ENCODE peak calls at places on chromosomes 4 and X, in ten cellular contexts. H, U, J, W, K, B, X, D, Z and V are unnamed samples.

GRCh38 chr4:38675167-38676121 is 11.4 kb downstream of the KLF3 start:
- DNase-seq in H (peak; percentile 55), U (peak; percentile 8), J (peak; percentile 90), W (peak; percentile 71), K (peak; percentile 72), B (peak; percentile 83), X (peak; percentile 89), D (peak; percentile 63), Z (peak; percentile 87), V (peak; percentile 81)

GRCh38 chr4:140256941-140257340 is 103.0 kb upstream of the MAML3 start:
- DNase-seq in H (no peak), U (no peak), J (no peak), W (no peak), K (no peak), B (no peak), X (no peak), D (no peak), Z (no peak), V (no peak)

GRCh38 chrX:47481160-47481559 is 1.9 kb downstream of the ZNF41 start:
- DNase-seq in H (no peak), U (no peak), J (no peak), W (no peak), K (no peak), B (no peak), X (no peak), D (no peak), Z (no peak), V (no peak)

GRCh38 chr4:91961504-91961903 is 342.3 kb upstream of the GRID2 start:
- DNase-seq in H (no peak), U (no peak), J (peak; percentile 25), W (no peak), K (no peak), B (no peak), X (no peak), D (no peak), Z (no peak), V (peak; percentile 5)

GRCh38 chrX:53239474-53239873 is 14.5 kb upstream of the KDM5C start:
- DNase-seq in H (no peak), U (no peak), J (no peak), W (no peak), K (no peak), B (peak; percentile 22), X (no peak), D (no peak), Z (peak; percentile 29), V (no peak)

GRCh38 chr4:155675709-155676429 is 9.2 kb downstream of the GUCY1A1 start:
- DNase-seq in H (no peak), U (no peak), J (peak; percentile 39), W (no peak), K (no peak), B (no peak), X (no peak), D (no peak), Z (peak; percentile 46), V (peak; percentile 17)

GRCh38 chr4:186930024-186930423 is 206.4 kb upstream of the FAT1 start:
- DNase-seq in H (no peak), U (no peak), J (no peak), W (no peak), K (no peak), B (no peak), X (no peak), D (no peak), Z (no peak), V (no peak)

GRCh38 chr4:168586926-168587325 is 90.1 kb downstream of the PALLD start:
- DNase-seq in H (no peak), U (no peak), J (no peak), W (no peak), K (no peak), B (no peak), X (no peak), D (no peak), Z (no peak), V (no peak)

GRCh38 chr4:121034010-121034409 is 38.3 kb downstream of the NDNF start:
- DNase-seq in H (no peak), U (no peak), J (peak; percentile 77), W (no peak), K (no peak), B (no peak), X (no peak), D (no peak), Z (no peak), V (peak; percentile 42)

GRCh38 chr4:59608466-59608865 is 1591.7 kb upstream of the ADGRL3 start:
- DNase-seq in H (peak; percentile 17), U (no peak), J (no peak), W (no peak), K (no peak), B (no peak), X (no peak), D (no peak), Z (peak; percentile 13), V (no peak)

GRCh38 chrX:129006491-129006890 is 516.8 kb downstream of the SMARCA1 start:
- DNase-seq in H (no peak), U (no peak), J (no peak), W (no peak), K (no peak), B (no peak), X (no peak), D (no peak), Z (no peak), V (no peak)

DNA sequence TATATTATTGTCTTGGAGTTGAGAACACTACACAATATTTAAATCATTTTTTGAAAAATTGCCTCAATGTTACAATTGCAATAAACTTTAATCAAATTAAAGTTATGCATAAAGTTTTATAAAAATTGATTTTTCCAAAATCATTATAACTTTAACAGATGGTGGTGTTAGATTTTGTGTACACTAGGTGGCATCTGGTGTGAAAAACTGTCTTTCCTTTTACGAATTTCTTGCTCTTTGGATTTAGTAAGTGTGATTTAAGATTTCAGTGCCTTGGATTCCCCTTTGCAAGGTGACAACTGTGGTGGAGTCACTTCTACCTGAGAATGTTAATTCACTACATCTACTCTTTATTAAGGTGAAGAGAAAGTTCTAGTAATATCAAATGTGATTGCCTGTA is 91.6 kb downstream of the AREG start:
- DNase-seq in H (peak; percentile 11), U (no peak), J (peak; percentile 56), W (no peak), K (no peak), B (no peak), X (no peak), D (no peak), Z (peak; percentile 46), V (peak; percentile 29)
- TF ChIP-seq CTCF in H (peak; percentile 45), U (peak; percentile 30), J (peak; percentile 42), W (no peak), K (peak; percentile 14), B (peak; percentile 17), X (peak; percentile 42), D (no peak), Z (peak; percentile 61), V (peak; percentile 36)

DNA sequence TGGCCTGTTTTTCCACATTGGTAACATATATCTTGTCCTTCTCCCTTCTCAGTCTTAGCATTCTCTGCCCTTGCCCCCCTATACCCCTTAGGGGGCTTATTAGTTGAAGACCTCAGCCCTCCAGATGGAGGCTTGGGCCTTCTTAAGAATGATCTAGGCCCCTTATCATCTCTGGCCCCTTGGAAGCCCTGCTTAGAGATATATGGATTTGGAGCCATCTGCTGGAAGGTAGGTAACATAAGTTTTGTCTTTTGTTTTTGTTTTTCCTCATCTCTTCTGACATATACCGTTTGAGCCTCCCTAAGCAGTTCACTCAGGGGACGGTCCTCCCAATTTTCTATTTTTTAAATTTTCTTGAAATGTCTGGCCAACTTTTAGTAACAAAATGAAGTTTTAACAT is 48.3 kb upstream of the NAP1L2 start:
- DNase-seq in H (no peak), U (no peak), J (no peak), W (peak; percentile 4), K (no peak), B (no peak), X (no peak), D (no peak), Z (peak; percentile 38), V (peak; percentile 0)
- TF ChIP-seq CTCF in H (no peak), U (peak; percentile 7), J (no peak), W (peak; percentile 30), K (no peak), B (no peak), X (peak; percentile 47), D (no peak), Z (peak; percentile 60), V (peak; percentile 20)

DNA sequence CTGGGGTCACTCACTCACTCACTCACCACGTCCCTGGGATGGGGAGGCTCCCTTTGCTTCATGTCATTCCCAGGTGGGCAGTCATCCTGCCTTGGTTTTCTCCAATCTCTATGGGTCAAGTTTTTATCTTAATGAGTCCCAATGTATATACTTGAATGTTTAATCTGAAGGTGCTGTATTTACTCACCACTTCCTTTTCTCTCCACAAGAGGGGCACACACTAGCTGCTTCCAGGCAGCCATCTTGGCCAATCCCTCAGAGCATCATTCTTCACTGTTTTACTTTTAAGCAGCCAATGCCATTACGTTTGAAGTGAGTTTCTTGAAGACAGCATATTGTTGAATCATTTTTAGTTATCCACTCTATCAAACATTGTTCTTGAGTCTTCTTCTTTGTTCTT is 153.4 kb upstream of the ARSJ start:
- DNase-seq in H (no peak), U (no peak), J (peak; percentile 10), W (no peak), K (no peak), B (no peak), X (no peak), D (no peak), Z (peak; percentile 20), V (peak; percentile 15)
- TF ChIP-seq CTCF in H (no peak), U (no peak), J (peak; percentile 31), W (no peak), K (peak; percentile 32), B (peak; percentile 56), X (peak; percentile 56), D (no peak), Z (peak; percentile 50), V (peak; percentile 34)

GRCh38 chrX:69503228-69503834 is 795 bp upstream of the NALF2 start:
- DNase-seq in H (no peak), U (no peak), J (peak; percentile 54), W (no peak), K (no peak), B (no peak), X (no peak), D (no peak), Z (no peak), V (no peak)

GRCh38 chrX:69505772-69506616 is 1.9 kb downstream of the NALF2 start:
- DNase-seq in H (no peak), U (no peak), J (no peak), W (no peak), K (no peak), B (peak; percentile 4), X (no peak), D (no peak), Z (no peak), V (peak; percentile 6)

GRCh38 chrX:69504626-69505612 is 793 bp downstream of the NALF2 start:
- DNase-seq in H (no peak), U (no peak), J (no peak), W (no peak), K (no peak), B (no peak), X (no peak), D (no peak), Z (no peak), V (no peak)

GRCh38 chrX:69503835-69504625 is at the start of gene NALF2:
- DNase-seq in H (peak; percentile 14), U (no peak), J (peak; percentile 67), W (peak; percentile 55), K (no peak), B (peak; percentile 74), X (peak; percentile 55), D (no peak), Z (peak; percentile 50), V (peak; percentile 49)

DNA sequence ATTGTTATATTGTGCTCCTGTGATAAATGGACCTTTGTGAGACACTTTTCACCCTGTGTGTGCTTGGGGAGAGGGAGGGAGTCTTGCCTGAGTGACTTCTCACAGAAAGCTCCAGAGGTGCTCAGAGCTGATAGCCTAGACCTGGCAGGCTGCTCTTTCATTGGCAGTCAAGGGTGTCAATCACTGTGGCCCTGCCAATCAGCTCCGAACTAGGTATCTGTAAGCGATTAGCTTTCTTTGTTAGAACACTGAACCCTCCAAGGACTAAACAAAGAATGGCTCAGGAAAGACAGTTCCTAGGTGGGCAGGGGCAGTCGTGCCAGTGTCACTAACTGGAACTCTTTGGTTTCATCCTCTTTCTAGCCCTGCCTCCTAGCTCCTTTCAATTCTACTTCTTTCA is 2.7 kb upstream of the NALF2 start:
- DNase-seq in H (no peak), U (no peak), J (peak; percentile 20), W (no peak), K (no peak), B (peak; percentile 8), X (peak; percentile 34), D (no peak), Z (peak; percentile 7), V (peak; percentile 11)
- TF ChIP-seq CTCF in H (no peak), U (no peak), J (no peak), W (no peak), K (no peak), B (no peak), X (no peak), D (no peak), Z (no peak), V (no peak)